ENCODE peak calls at places on chromosomes 13 and 19, in six cellular contexts. O is pancreas, M is left ventricle myocardium inferior, Z is tibial nerve, I is mesendoderm, D is body of pancreas. G is an unnamed sample.

GRCh38 chr19:44738603-44739585 is 9.6 kb upstream of the BCL3 start:
- DNase-seq in O (peak; percentile 54), M (no peak), Z (no peak), I (no peak), D (peak; percentile 71), G (no peak)

GRCh38 chr19:14150041-14150769 is 13.8 kb upstream of the ASF1B start:
- DNase-seq in O (no peak), M (no peak), Z (no peak), I (no peak), D (no peak), G (no peak)

GRCh38 chr19:2805261-2805900 is 14.3 kb upstream of the ZNF554 start:
- DNase-seq in O (no peak), M (no peak), Z (no peak), I (no peak), D (no peak), G (no peak)

GRCh38 chr19:5178841-5179625 is 161.6 kb downstream of the PTPRS start:
- DNase-seq in O (no peak), M (no peak), Z (no peak), I (no peak), D (no peak), G (no peak)

GRCh38 chr19:17902701-17903100 is 30.1 kb upstream of the CCDC124 start:
- DNase-seq in O (no peak), M (no peak), Z (no peak), I (no peak), D (no peak), G (no peak)

GRCh38 chr19:42280761-42281174 is 11.7 kb downstream of the CIC start:
- DNase-seq in O (peak; percentile 44), M (no peak), Z (no peak), I (peak; percentile 45), D (no peak), G (peak; percentile 90)

GRCh38 chr13:49454388-49455015 is 10.4 kb downstream of the SETDB2 start:
- DNase-seq in O (no peak), M (no peak), Z (no peak), I (no peak), D (no peak), G (no peak)

GRCh38 chr19:35124098-35125060 is 8.8 kb downstream of the FXYD3 start:
- DNase-seq in O (peak; percentile 94), M (peak; percentile 93), Z (peak; percentile 93), I (peak; percentile 52), D (peak; percentile 98), G (peak; percentile 97)

GRCh38 chr13:34401741-34402140 is 540.3 kb upstream of the NBEA start:
- DNase-seq in O (no peak), M (no peak), Z (no peak), I (no peak), D (no peak), G (no peak)

GRCh38 chr19:10431254-10431942 is 11.1 kb downstream of the PDE4A start:
- DNase-seq in O (peak; percentile 44), M (peak; percentile 32), Z (no peak), I (peak; percentile 41), D (no peak), G (peak; percentile 41)

GRCh38 chr13:85091835-85092234 is 707.4 kb downstream of the SLITRK6 start:
- DNase-seq in O (no peak), M (no peak), Z (no peak), I (no peak), D (no peak), G (no peak)

GRCh38 chr19:35061583-35062373 is 20.3 kb downstream of the HPN start:
- DNase-seq in O (no peak), M (no peak), Z (no peak), I (no peak), D (no peak), G (no peak)

GRCh38 chr19:50317115-50317514 is 12.1 kb downstream of the KCNC3 start:
- DNase-seq in O (no peak), M (no peak), Z (no peak), I (no peak), D (no peak), G (no peak)

GRCh38 chr19:50320596-50320995 is 8.6 kb downstream of the KCNC3 start:
- DNase-seq in O (no peak), M (no peak), Z (no peak), I (no peak), D (no peak), G (no peak)

GRCh38 chr19:50318438-50318837 is 10.7 kb downstream of the KCNC3 start:
- DNase-seq in O (no peak), M (no peak), Z (no peak), I (no peak), D (no peak), G (no peak)

GRCh38 chr19:50320051-50320450 is 9.1 kb downstream of the KCNC3 start:
- DNase-seq in O (no peak), M (no peak), Z (no peak), I (no peak), D (no peak), G (no peak)

GRCh38 chr19:50319156-50319555 is 10.0 kb downstream of the KCNC3 start:
- DNase-seq in O (no peak), M (no peak), Z (no peak), I (no peak), D (no peak), G (no peak)
- H3K27ac ChIP-seq in O (no peak overlapping the region), M (no peak overlapping the region), Z (no peak overlapping the region), I (no peak overlapping the region), D (no peak overlapping the region), G (no peak overlapping the region)

DNA sequence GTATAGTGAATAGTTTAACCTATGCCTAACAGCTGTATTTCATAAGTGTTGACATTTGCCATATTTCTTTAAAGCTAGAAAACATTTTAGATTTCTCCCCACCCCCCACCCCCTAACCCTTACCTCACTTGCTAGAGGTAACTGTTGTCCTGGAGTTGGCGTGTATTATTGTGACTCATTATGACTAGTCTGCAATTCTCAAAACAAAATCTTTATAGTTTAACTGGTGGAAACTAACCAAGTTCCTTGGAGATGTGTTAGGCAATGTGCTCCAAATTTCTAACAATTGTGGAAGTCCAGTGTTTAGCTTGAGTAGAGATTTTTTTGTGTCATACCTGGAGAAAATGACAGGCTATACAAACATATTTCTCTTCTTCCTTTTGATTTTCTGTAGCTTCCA is 38.0 kb downstream of the KCTD4 start:
- DNase-seq in O (no peak), M (no peak), Z (no peak), I (no peak), D (no peak), G (no peak)
- H3K4me3 ChIP-seq in O (no peak overlapping the region), M (no peak overlapping the region), Z (no peak overlapping the region), I (no peak overlapping the region), D (no peak overlapping the region), G (no peak overlapping the region)

GRCh38 chr13:24500977-24501376 is 11.6 kb downstream of the PARP4 start:
- DNase-seq in O (no peak), M (no peak), Z (no peak), I (no peak), D (no peak), G (no peak)

GRCh38 chr13:24505256-24505655 is 7.3 kb downstream of the PARP4 start:
- DNase-seq in O (no peak), M (no peak), Z (no peak), I (no peak), D (no peak), G (no peak)

GRCh38 chr13:24503376-24503690 is 9.2 kb downstream of the PARP4 start:
- DNase-seq in O (no peak), M (no peak), Z (no peak), I (no peak), D (no peak), G (no peak)

GRCh38 chr13:24505756-24506155 is 6.8 kb downstream of the PARP4 start:
- DNase-seq in O (no peak), M (no peak), Z (no peak), I (no peak), D (no peak), G (no peak)

DNA sequence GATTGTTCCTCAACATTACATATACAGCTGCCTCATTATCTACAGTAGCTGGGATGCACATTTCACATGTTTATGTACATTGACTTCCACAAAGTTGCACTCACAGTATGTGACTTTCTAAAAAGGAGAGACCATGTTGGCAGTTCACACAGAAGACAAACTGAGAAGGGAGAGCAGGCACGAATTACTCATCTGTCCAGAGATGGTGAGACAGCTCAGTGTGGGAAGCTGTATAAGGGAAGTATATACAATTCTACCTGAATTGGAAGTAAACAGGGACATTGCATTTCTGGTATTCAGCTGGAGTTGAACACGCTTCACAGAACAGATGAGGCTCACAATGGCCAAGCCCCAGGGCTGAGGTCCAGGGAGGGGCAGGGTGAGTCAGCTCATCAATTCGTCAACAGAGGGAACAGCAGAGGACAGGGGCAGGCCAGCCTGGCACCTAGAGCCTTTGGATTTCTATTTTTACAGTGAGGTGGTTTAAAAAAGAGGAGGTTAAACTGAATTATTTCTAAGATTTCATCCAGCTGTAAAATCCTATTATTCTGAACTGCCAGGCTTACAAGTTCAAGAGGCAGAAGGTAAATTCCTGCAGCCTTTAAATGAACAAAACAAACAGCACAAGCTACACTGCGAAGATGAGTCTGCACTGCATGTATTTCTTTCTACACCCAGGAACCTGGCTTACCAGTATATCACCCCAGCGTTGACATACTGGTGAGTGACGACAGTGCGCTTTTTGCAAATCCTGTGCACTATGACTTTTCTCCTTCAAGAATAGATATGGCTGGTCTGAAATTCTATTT is 9.8 kb downstream of the PARP4 start:
- DNase-seq in O (no peak), M (peak; percentile 30), Z (no peak), I (peak; percentile 58), D (no peak), G (peak; percentile 41)
- H3K27ac ChIP-seq in O (no peak overlapping the region), M (peak overlapping the region; percentile 50), Z (no peak overlapping the region), I (no peak overlapping the region), D (no peak overlapping the region), G (no peak overlapping the region)

GRCh38 chr13:46665243-46665629 is 112.3 kb downstream of the LRCH1 start:
- DNase-seq in O (no peak), M (no peak), Z (no peak), I (no peak), D (no peak), G (no peak)
- H3K4me3 ChIP-seq in O (no peak overlapping the region), M (no peak overlapping the region), Z (no peak overlapping the region), I (no peak overlapping the region), D (no peak overlapping the region), G (no peak overlapping the region)

GRCh38 chr13:110546933-110547332 is 14.6 kb downstream of the RAB20 start:
- DNase-seq in O (peak; percentile 89), M (peak; percentile 78), Z (peak; percentile 65), I (no peak), D (peak; percentile 95), G (peak; percentile 86)
- H3K27ac ChIP-seq in O (peak overlapping the region; percentile 20), M (peak overlapping the region; percentile 77), Z (peak overlapping the region; percentile 81), I (no peak overlapping the region), D (peak overlapping the region; percentile 61), G (no peak overlapping the region)

DNA sequence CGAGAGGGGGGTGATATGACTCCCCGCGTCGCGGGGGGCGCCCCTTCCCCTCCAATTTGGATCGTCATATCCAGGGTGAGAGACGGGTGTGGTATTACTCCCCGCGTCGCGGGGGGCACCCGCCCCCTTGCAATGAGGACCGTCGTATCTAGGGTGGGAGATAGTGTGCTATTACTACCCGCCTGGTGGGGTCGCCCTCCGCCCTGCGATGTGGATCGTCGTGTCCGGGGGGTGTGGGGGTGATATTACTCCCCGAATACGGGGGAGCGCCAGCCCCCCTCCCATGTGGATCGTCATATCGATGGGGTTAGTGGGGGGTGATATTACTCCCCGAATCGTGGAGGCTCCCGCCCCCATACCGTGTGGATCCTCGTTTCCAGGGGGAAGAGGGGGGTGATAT is 29.2 kb upstream of the RGCC start:
- DNase-seq in O (no peak), M (no peak), Z (no peak), I (peak; percentile 27), D (no peak), G (no peak)
- H3K4me3 ChIP-seq in O (no peak overlapping the region), M (peak overlapping the region; percentile 56), Z (peak overlapping the region; percentile 13), I (no peak overlapping the region), D (no peak overlapping the region), G (peak overlapping the region; percentile 9)

G was measured in tibial artery.